ENCODE peak calls at places on chromosomes 13 and 19, in five cellular contexts. One of them, this sample, is unnamed.

GRCh38 chr13:76148374-76148773 is 512.2 kb downstream of the LMO7 start:
- DNase-seq in CD4-positive, alpha-beta T cell: no peak
- DNase-seq in GM12865: no peak
- DNase-seq in activated CD8-positive, alpha-beta T cell treated with anti-CD3 and anti-CD28 coated beads for 36 hours: no peak
- DNase-seq in BJ: no peak
- DNase-seq in this sample: no peak

GRCh38 chr13:50437252-50437651 is 406.2 kb downstream of the DLEU7 start:
- DNase-seq in activated CD8-positive, alpha-beta T cell treated with anti-CD3 and anti-CD28 coated beads for 36 hours: no peak
- DNase-seq in GM12865: no peak
- DNase-seq in BJ: no peak
- DNase-seq in CD4-positive, alpha-beta T cell: no peak
- DNase-seq in this sample: no peak

GRCh38 chr13:43005460-43006236 is 13.6 kb upstream of the EPSTI1 start:
- DNase-seq in CD4-positive, alpha-beta T cell: no peak
- DNase-seq in GM12865: no peak
- DNase-seq in BJ: no peak
- DNase-seq in activated CD8-positive, alpha-beta T cell treated with anti-CD3 and anti-CD28 coated beads for 36 hours: no peak
- DNase-seq in this sample: no peak

GRCh38 chr19:5048727-5049553 is 80.0 kb downstream of the KDM4B start:
- DNase-seq in CD4-positive, alpha-beta T cell: no peak
- DNase-seq in GM12865: no peak
- DNase-seq in BJ: no peak
- DNase-seq in activated CD8-positive, alpha-beta T cell treated with anti-CD3 and anti-CD28 coated beads for 36 hours: no peak
- DNase-seq in this sample: no peak

GRCh38 chr13:25860862-25861261 is 191.0 kb downstream of the SHISA2 start:
- DNase-seq in CD4-positive, alpha-beta T cell: no peak
- DNase-seq in GM12865: no peak
- DNase-seq in BJ: no peak
- DNase-seq in activated CD8-positive, alpha-beta T cell treated with anti-CD3 and anti-CD28 coated beads for 36 hours: no peak
- DNase-seq in this sample: no peak

GRCh38 chr13:110817143-110817542 is 97.7 kb downstream of the ANKRD10 start:
- DNase-seq in CD4-positive, alpha-beta T cell: no peak
- DNase-seq in BJ: no peak
- DNase-seq in GM12865: no peak
- DNase-seq in activated CD8-positive, alpha-beta T cell treated with anti-CD3 and anti-CD28 coated beads for 36 hours: no peak
- DNase-seq in this sample: no peak

GRCh38 chr13:57632276-57633140 is 964 bp downstream of the PCDH17 start:
- DNase-seq in GM12865: no peak
- DNase-seq in activated CD8-positive, alpha-beta T cell treated with anti-CD3 and anti-CD28 coated beads for 36 hours: peak
- DNase-seq in BJ: no peak
- DNase-seq in CD4-positive, alpha-beta T cell: no peak
- DNase-seq in this sample: no peak

GRCh38 chr19:51821921-51822716 is 27.2 kb downstream of the FPR3 start:
- DNase-seq in BJ: no peak
- DNase-seq in GM12865: no peak
- DNase-seq in CD4-positive, alpha-beta T cell: no peak
- DNase-seq in activated CD8-positive, alpha-beta T cell treated with anti-CD3 and anti-CD28 coated beads for 36 hours: no peak
- DNase-seq in this sample: no peak

GRCh38 chr13:94656766-94657165 is 55.1 kb downstream of the GPR180 start:
- DNase-seq in GM12865: peak
- DNase-seq in activated CD8-positive, alpha-beta T cell treated with anti-CD3 and anti-CD28 coated beads for 36 hours: peak
- DNase-seq in BJ: peak
- DNase-seq in CD4-positive, alpha-beta T cell: no peak
- DNase-seq in this sample: peak

GRCh38 chr19:51441410-51442390 is 16.6 kb downstream of the SIGLEC8 start:
- DNase-seq in GM12865: peak
- DNase-seq in activated CD8-positive, alpha-beta T cell treated with anti-CD3 and anti-CD28 coated beads for 36 hours: peak
- DNase-seq in BJ: no peak
- DNase-seq in CD4-positive, alpha-beta T cell: peak
- DNase-seq in this sample: no peak

GRCh38 chr19:50465986-50466771 is 10.1 kb upstream of the EMC10 start:
- DNase-seq in CD4-positive, alpha-beta T cell: no peak
- DNase-seq in GM12865: no peak
- DNase-seq in BJ: no peak
- DNase-seq in activated CD8-positive, alpha-beta T cell treated with anti-CD3 and anti-CD28 coated beads for 36 hours: no peak
- DNase-seq in this sample: no peak

GRCh38 chr13:24002206-24002815 is 105.0 kb upstream of the C1QTNF9B start:
- DNase-seq in BJ: no peak
- DNase-seq in activated CD8-positive, alpha-beta T cell treated with anti-CD3 and anti-CD28 coated beads for 36 hours: no peak
- DNase-seq in CD4-positive, alpha-beta T cell: no peak
- DNase-seq in GM12865: no peak
- DNase-seq in this sample: no peak

GRCh38 chr13:36297600-36298338 is at the start of gene CCDC169:
- DNase-seq in GM12865: peak
- DNase-seq in activated CD8-positive, alpha-beta T cell treated with anti-CD3 and anti-CD28 coated beads for 36 hours: peak
- DNase-seq in CD4-positive, alpha-beta T cell: peak
- DNase-seq in BJ: no peak
- DNase-seq in this sample: no peak

GRCh38 chr13:57437587-57437986 is 194.0 kb upstream of the PCDH17 start:
- DNase-seq in activated CD8-positive, alpha-beta T cell treated with anti-CD3 and anti-CD28 coated beads for 36 hours: no peak
- DNase-seq in GM12865: no peak
- DNase-seq in BJ: no peak
- DNase-seq in CD4-positive, alpha-beta T cell: no peak
- DNase-seq in this sample: no peak

GRCh38 chr19:17090501-17091074 is 15.0 kb downstream of the MYO9B start:
- DNase-seq in BJ: no peak
- DNase-seq in GM12865: no peak
- DNase-seq in activated CD8-positive, alpha-beta T cell treated with anti-CD3 and anti-CD28 coated beads for 36 hours: peak
- DNase-seq in CD4-positive, alpha-beta T cell: no peak
- DNase-seq in this sample: no peak

GRCh38 chr19:48890551-48890950 is 8.0 kb downstream of the TULP2 start:
- DNase-seq in activated CD8-positive, alpha-beta T cell treated with anti-CD3 and anti-CD28 coated beads for 36 hours: no peak
- DNase-seq in BJ: no peak
- DNase-seq in CD4-positive, alpha-beta T cell: no peak
- DNase-seq in GM12865: no peak
- DNase-seq in this sample: no peak

GRCh38 chr13:47233734-47234133 is 336.9 kb upstream of the HTR2A start:
- DNase-seq in CD4-positive, alpha-beta T cell: no peak
- DNase-seq in GM12865: no peak
- DNase-seq in activated CD8-positive, alpha-beta T cell treated with anti-CD3 and anti-CD28 coated beads for 36 hours: no peak
- DNase-seq in BJ: no peak
- DNase-seq in this sample: no peak

GRCh38 chr19:55538132-55538531 is 1.2 kb upstream of the SBK2 start:
- DNase-seq in BJ: no peak
- DNase-seq in CD4-positive, alpha-beta T cell: no peak
- DNase-seq in GM12865: no peak
- DNase-seq in activated CD8-positive, alpha-beta T cell treated with anti-CD3 and anti-CD28 coated beads for 36 hours: no peak
- DNase-seq in this sample: no peak
- TF ChIP-seq CTCF in BJ: no peak
- TF ChIP-seq CTCF in CD4-positive, alpha-beta T cell: no peak
- TF ChIP-seq CTCF in GM12865: no peak
- TF ChIP-seq CTCF in activated CD8-positive, alpha-beta T cell treated with anti-CD3 and anti-CD28 coated beads for 36 hours: no peak
- TF ChIP-seq CTCF in this sample: no peak

GRCh38 chr19:18271433-18271841 is 2.8 kb downstream of the IQCN start:
- DNase-seq in activated CD8-positive, alpha-beta T cell treated with anti-CD3 and anti-CD28 coated beads for 36 hours: no peak
- DNase-seq in GM12865: no peak
- DNase-seq in CD4-positive, alpha-beta T cell: no peak
- DNase-seq in BJ: no peak
- DNase-seq in this sample: no peak

GRCh38 chr19:18278521-18279265 is 2.7 kb downstream of the JUND start:
- DNase-seq in CD4-positive, alpha-beta T cell: peak
- DNase-seq in activated CD8-positive, alpha-beta T cell treated with anti-CD3 and anti-CD28 coated beads for 36 hours: peak
- DNase-seq in GM12865: peak
- DNase-seq in BJ: no peak
- DNase-seq in this sample: no peak

GRCh38 chr19:18273566-18274302 is 518 bp downstream of the IQCN start:
- DNase-seq in activated CD8-positive, alpha-beta T cell treated with anti-CD3 and anti-CD28 coated beads for 36 hours: no peak
- DNase-seq in BJ: no peak
- DNase-seq in CD4-positive, alpha-beta T cell: no peak
- DNase-seq in GM12865: no peak
- DNase-seq in this sample: no peak

GRCh38 chr19:18274303-18274775 is at the start of gene IQCN:
- DNase-seq in CD4-positive, alpha-beta T cell: peak
- DNase-seq in GM12865: no peak
- DNase-seq in BJ: no peak
- DNase-seq in activated CD8-positive, alpha-beta T cell treated with anti-CD3 and anti-CD28 coated beads for 36 hours: peak
- DNase-seq in this sample: no peak

GRCh38 chr19:18274776-18275356 is 614 bp upstream of the IQCN start:
- DNase-seq in GM12865: no peak
- DNase-seq in BJ: peak
- DNase-seq in activated CD8-positive, alpha-beta T cell treated with anti-CD3 and anti-CD28 coated beads for 36 hours: peak
- DNase-seq in CD4-positive, alpha-beta T cell: no peak
- DNase-seq in this sample: peak
- TF ChIP-seq CTCF in GM12865: no peak
- TF ChIP-seq CTCF in BJ: no peak
- TF ChIP-seq CTCF in activated CD8-positive, alpha-beta T cell treated with anti-CD3 and anti-CD28 coated beads for 36 hours: no peak
- TF ChIP-seq CTCF in CD4-positive, alpha-beta T cell: no peak
- TF ChIP-seq CTCF in this sample: no peak

GRCh38 chr13:44141725-44142539 is 231.7 kb upstream of the SERP2 start:
- DNase-seq in activated CD8-positive, alpha-beta T cell treated with anti-CD3 and anti-CD28 coated beads for 36 hours: peak
- DNase-seq in BJ: peak
- DNase-seq in CD4-positive, alpha-beta T cell: peak
- DNase-seq in GM12865: peak
- DNase-seq in this sample: peak
- TF ChIP-seq CTCF in activated CD8-positive, alpha-beta T cell treated with anti-CD3 and anti-CD28 coated beads for 36 hours: no peak
- TF ChIP-seq CTCF in BJ: no peak
- TF ChIP-seq CTCF in CD4-positive, alpha-beta T cell: no peak
- TF ChIP-seq CTCF in GM12865: no peak
- TF ChIP-seq CTCF in this sample: no peak

GRCh38 chr19:33715462-33715861 is 81.2 kb upstream of the KCTD15 start:
- DNase-seq in CD4-positive, alpha-beta T cell: no peak
- DNase-seq in BJ: no peak
- DNase-seq in GM12865: no peak
- DNase-seq in activated CD8-positive, alpha-beta T cell treated with anti-CD3 and anti-CD28 coated beads for 36 hours: no peak
- DNase-seq in this sample: no peak

GRCh38 chr19:33714149-33714548 is 82.5 kb upstream of the KCTD15 start:
- DNase-seq in activated CD8-positive, alpha-beta T cell treated with anti-CD3 and anti-CD28 coated beads for 36 hours: no peak
- DNase-seq in GM12865: no peak
- DNase-seq in CD4-positive, alpha-beta T cell: no peak
- DNase-seq in BJ: no peak
- DNase-seq in this sample: no peak

GRCh38 chr19:33717878-33718277 is 78.8 kb upstream of the KCTD15 start:
- DNase-seq in GM12865: no peak
- DNase-seq in CD4-positive, alpha-beta T cell: no peak
- DNase-seq in BJ: no peak
- DNase-seq in activated CD8-positive, alpha-beta T cell treated with anti-CD3 and anti-CD28 coated beads for 36 hours: no peak
- DNase-seq in this sample: no peak

GRCh38 chr19:33712268-33712667 is 84.4 kb upstream of the KCTD15 start:
- DNase-seq in BJ: no peak
- DNase-seq in CD4-positive, alpha-beta T cell: no peak
- DNase-seq in activated CD8-positive, alpha-beta T cell treated with anti-CD3 and anti-CD28 coated beads for 36 hours: no peak
- DNase-seq in GM12865: no peak
- DNase-seq in this sample: no peak

GRCh38 chr19:33713194-33713593 is 83.5 kb upstream of the KCTD15 start:
- DNase-seq in activated CD8-positive, alpha-beta T cell treated with anti-CD3 and anti-CD28 coated beads for 36 hours: no peak
- DNase-seq in BJ: no peak
- DNase-seq in GM12865: no peak
- DNase-seq in CD4-positive, alpha-beta T cell: no peak
- DNase-seq in this sample: no peak
- TF ChIP-seq CTCF in activated CD8-positive, alpha-beta T cell treated with anti-CD3 and anti-CD28 coated beads for 36 hours: no peak
- TF ChIP-seq CTCF in BJ: no peak
- TF ChIP-seq CTCF in GM12865: no peak
- TF ChIP-seq CTCF in CD4-positive, alpha-beta T cell: no peak
- TF ChIP-seq CTCF in this sample: no peak

GRCh38 chr19:30784850-30785459 is 412.8 kb downstream of the ZNF536 start:
- DNase-seq in CD4-positive, alpha-beta T cell: peak
- DNase-seq in GM12865: peak
- DNase-seq in activated CD8-positive, alpha-beta T cell treated with anti-CD3 and anti-CD28 coated beads for 36 hours: peak
- DNase-seq in BJ: no peak
- DNase-seq in this sample: no peak
- TF ChIP-seq CTCF in CD4-positive, alpha-beta T cell: peak
- TF ChIP-seq CTCF in GM12865: peak
- TF ChIP-seq CTCF in activated CD8-positive, alpha-beta T cell treated with anti-CD3 and anti-CD28 coated beads for 36 hours: peak
- TF ChIP-seq CTCF in BJ: peak
- TF ChIP-seq CTCF in this sample: peak

DNA sequence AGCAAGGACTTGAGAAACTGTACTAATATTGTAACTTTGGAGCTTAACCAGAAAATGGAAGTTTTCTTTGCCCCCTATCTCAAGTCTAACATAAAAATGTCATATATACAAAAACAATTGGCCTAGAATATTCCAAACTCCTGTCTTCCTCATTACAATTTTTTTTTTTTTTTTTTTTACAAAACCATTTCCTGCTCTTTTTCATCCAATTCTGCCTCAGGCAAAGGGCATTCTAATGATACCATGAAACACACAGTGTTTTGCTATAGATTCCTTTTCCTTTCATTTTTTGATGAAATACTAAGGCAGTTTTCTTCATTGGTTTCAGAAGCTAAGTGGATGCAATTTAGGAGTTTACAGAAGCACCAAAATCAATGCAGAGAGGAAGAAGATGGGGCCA is 119.7 kb downstream of the LHFPL6 start:
- DNase-seq in BJ: no peak
- DNase-seq in GM12865: no peak
- DNase-seq in activated CD8-positive, alpha-beta T cell treated with anti-CD3 and anti-CD28 coated beads for 36 hours: no peak
- DNase-seq in CD4-positive, alpha-beta T cell: no peak
- DNase-seq in this sample: no peak
- TF ChIP-seq CTCF in BJ: no peak
- TF ChIP-seq CTCF in GM12865: no peak
- TF ChIP-seq CTCF in activated CD8-positive, alpha-beta T cell treated with anti-CD3 and anti-CD28 coated beads for 36 hours: no peak
- TF ChIP-seq CTCF in CD4-positive, alpha-beta T cell: no peak
- TF ChIP-seq CTCF in this sample: no peak

GRCh38 chr19:43229315-43229714 is 23.9 kb upstream of the PSG4 start:
- DNase-seq in GM12865: no peak
- DNase-seq in BJ: no peak
- DNase-seq in activated CD8-positive, alpha-beta T cell treated with anti-CD3 and anti-CD28 coated beads for 36 hours: no peak
- DNase-seq in CD4-positive, alpha-beta T cell: no peak
- DNase-seq in this sample: no peak
- TF ChIP-seq CTCF in GM12865: no peak
- TF ChIP-seq CTCF in BJ: peak
- TF ChIP-seq CTCF in activated CD8-positive, alpha-beta T cell treated with anti-CD3 and anti-CD28 coated beads for 36 hours: no peak
- TF ChIP-seq CTCF in CD4-positive, alpha-beta T cell: no peak
- TF ChIP-seq CTCF in this sample: peak

GRCh38 chr19:56133858-56134654 is 7.0 kb upstream of the ZNF444 start:
- DNase-seq in activated CD8-positive, alpha-beta T cell treated with anti-CD3 and anti-CD28 coated beads for 36 hours: no peak
- DNase-seq in GM12865: peak
- DNase-seq in CD4-positive, alpha-beta T cell: no peak
- DNase-seq in BJ: no peak
- DNase-seq in this sample: no peak
- TF ChIP-seq CTCF in activated CD8-positive, alpha-beta T cell treated with anti-CD3 and anti-CD28 coated beads for 36 hours: no peak
- TF ChIP-seq CTCF in GM12865: no peak
- TF ChIP-seq CTCF in CD4-positive, alpha-beta T cell: no peak
- TF ChIP-seq CTCF in BJ: no peak
- TF ChIP-seq CTCF in this sample: no peak

This sample was measured in AG09319.